ENCODE peak calls at places on chromosomes 3 and 15, in four cellular contexts. E is mammary epithelial cell, O is HepG2, S is fibroblast of lung. D is an unnamed sample. For H3K79me2, the result is how much of the 10 kb centered on the place peaks cover.

GRCh38 chr15:29451201-29451781 is 181.7 kb upstream of the NSMCE3 start:
- DNase-seq in E (no peak), O (peak), S (no peak), D (no peak)

GRCh38 chr3:45174234-45174633 is 28.1 kb upstream of the CDCP1 start:
- DNase-seq in E (no peak), O (no peak), S (no peak), D (no peak)

GRCh38 chr3:195151866-195152526 is 119.0 kb downstream of the XXYLT1 start:
- DNase-seq in E (peak), O (peak), S (peak), D (peak)

GRCh38 chr3:94036909-94037507 is 8.6 kb upstream of the STX19 start:
- DNase-seq in E (peak), O (peak), S (peak), D (peak)

GRCh38 chr3:13546667-13547171 is 2.2 kb upstream of the FBLN2 start:
- DNase-seq in E (no peak), O (no peak), S (peak), D (no peak)

GRCh38 chr3:128878556-128879124 is 780 bp upstream of the ACAD9 start:
- DNase-seq in E (peak), O (peak), S (peak), D (peak)

GRCh38 chr3:32113566-32113965 is 7.1 kb downstream of the GPD1L start:
- DNase-seq in E (no peak), O (no peak), S (no peak), D (no peak)

GRCh38 chr15:79049416-79049815 is 41.2 kb downstream of the RASGRF1 start:
- DNase-seq in E (no peak), O (no peak), S (no peak), D (no peak)

GRCh38 chr15:52652286-52652685 is 26.9 kb downstream of the ATOSA start:
- DNase-seq in E (no peak), O (no peak), S (no peak), D (no peak)
- H3K79me2 ChIP-seq in E (under half), O (under half), S (under half), D (under half)

DNA sequence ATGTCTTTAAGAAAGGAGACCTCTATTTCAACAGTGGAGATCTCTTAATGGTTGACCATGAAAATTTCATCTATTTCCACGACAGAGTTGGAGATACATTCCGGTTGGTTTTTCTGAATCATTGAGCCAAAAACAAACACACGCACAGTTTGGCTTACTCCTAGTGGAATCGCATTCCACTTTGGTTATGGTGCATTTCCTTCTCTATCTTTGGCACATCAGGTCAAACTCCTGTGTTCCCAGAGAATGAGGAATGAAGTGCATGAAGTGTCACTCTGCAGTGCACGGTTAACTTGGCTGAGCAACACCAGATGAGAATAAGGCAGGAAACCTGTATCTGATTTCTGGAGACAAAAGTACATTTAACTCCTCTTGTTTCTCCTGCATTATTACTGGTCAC is 38.5 kb downstream of the HDC start:
- DNase-seq in E (no peak), O (no peak), S (peak), D (no peak)
- H3K4me2 ChIP-seq in E (no peak), O (no peak), S (no peak), D (no peak)

GRCh38 chr3:139534992-139535879 is 4.3 kb downstream of the RBP1 start:
- DNase-seq in E (peak), O (peak), S (peak), D (peak)
- H3K27ac ChIP-seq in E (peak), O (no peak), S (no peak), D (no peak)

DNA sequence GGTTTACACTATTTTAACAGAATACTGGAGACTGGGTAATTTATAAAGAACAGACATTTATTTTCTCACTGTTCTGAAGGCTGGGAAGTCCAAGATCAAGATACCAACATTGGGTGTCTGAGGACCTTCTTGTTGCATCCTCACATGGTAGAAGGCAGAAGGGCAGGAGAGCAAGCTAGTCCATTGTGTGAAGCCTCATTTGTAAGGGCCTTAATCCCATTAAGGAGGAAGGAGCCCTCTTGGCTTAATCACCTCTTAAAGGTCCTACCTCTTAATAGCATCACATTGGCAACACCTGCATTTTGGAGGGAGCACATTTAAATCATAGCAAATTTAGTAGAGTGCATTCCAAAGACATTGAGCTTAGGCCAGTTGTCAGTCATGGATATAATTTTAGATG is 26.2 kb downstream of the UBE2Q2 start:
- DNase-seq in E (no peak), O (no peak), S (no peak), D (no peak)
- H3K79me2 ChIP-seq in E (under half), O (under half), S (under half), D (under half)

DNA sequence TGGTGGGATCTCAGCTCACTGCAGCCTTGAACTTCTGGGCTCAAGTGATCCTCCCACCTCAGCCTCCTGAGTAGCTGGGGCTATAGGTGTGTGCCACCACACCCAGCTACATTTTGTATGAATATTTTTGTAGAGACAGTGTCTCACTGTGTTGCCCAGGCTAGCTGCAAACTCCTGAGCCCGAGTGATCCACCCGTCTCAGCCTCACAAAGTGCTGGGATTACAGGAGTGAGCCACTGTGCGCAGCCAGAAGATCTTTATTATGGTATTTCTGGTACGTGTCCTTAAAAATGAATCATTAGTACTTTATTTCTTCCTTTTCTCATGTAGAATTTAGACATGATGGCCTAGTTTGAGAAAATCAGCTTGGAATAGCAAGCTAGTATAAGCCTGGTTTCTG is 153.3 kb downstream of the BCHE start:
- DNase-seq in E (no peak), O (no peak), S (no peak), D (no peak)
- H3K4me2 ChIP-seq in E (peak), O (no peak), S (peak), D (no peak)

DNA sequence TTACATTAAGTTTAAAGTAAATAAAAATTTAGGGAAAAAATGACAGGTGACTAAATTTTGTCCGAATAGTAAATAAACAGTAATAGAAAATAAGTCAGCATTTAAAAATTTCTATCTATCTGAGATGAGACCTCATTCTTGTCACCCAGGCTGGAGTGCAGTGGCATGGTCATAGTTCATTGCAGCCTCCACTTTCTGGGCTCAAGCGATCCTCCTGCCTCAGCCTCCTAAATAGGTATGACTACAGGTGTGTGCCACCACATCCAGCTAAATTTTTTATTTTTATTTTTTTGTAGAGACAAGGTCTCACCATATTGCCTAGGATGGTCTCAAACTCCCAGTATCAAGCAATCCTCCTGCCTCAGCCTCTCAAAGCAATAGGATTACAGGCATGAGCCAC is 7.8 kb downstream of the KPNA4 start:
- DNase-seq in E (no peak), O (no peak), S (no peak), D (no peak)
- H3K27ac ChIP-seq in E (no peak), O (no peak), S (no peak), D (no peak)

GRCh38 chr15:94235041-94235440 is 3.7 kb downstream of the MCTP2 start:
- DNase-seq in E (no peak), O (no peak), S (no peak), D (no peak)

GRCh38 chr15:94235681-94236080 is 4.3 kb downstream of the MCTP2 start:
- DNase-seq in E (no peak), O (no peak), S (no peak), D (no peak)

GRCh38 chr15:94238539-94239118 is 7.3 kb downstream of the MCTP2 start:
- DNase-seq in E (no peak), O (no peak), S (no peak), D (no peak)

GRCh38 chr15:94237903-94238302 is 6.5 kb downstream of the MCTP2 start:
- DNase-seq in E (no peak), O (no peak), S (no peak), D (no peak)

DNA sequence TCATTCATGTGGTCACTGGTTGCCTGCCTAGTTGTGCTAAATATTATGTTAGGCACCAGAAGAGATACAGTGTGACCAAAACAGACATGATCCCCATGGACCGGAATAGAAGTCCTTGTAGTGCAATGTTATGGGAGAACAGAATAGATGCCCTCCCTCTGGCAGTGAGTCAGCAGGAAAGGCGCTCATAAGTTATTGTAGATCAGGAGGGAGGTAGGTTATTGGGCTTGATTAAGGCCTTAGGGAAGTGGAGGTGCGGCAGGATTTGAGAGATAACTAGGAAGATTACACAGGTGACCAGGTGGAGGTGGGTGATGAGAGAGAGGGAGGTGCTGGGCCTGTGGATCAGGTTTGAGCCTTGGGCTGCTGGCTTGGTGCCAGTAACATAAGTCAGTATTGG is 5.3 kb downstream of the MCTP2 start:
- DNase-seq in E (no peak), O (no peak), S (no peak), D (no peak)
- H3K79me2 ChIP-seq in E (half or more), O (under half), S (under half), D (under half)

GRCh38 chr3:67015702-67016500 is 17.8 kb downstream of the KBTBD8 start:
- DNase-seq in E (no peak), O (no peak), S (no peak), D (no peak)

GRCh38 chr3:67018105-67018788 is 20.1 kb downstream of the KBTBD8 start:
- DNase-seq in E (peak), O (no peak), S (no peak), D (no peak)

GRCh38 chr3:67018789-67019525 is 20.9 kb downstream of the KBTBD8 start:
- DNase-seq in E (peak), O (no peak), S (no peak), D (no peak)

GRCh38 chr3:67017211-67017610 is 19.1 kb downstream of the KBTBD8 start:
- DNase-seq in E (peak), O (peak), S (no peak), D (no peak)

GRCh38 chr3:67016522-67017080 is 18.5 kb downstream of the KBTBD8 start:
- DNase-seq in E (no peak), O (no peak), S (no peak), D (no peak)
- H3K4me2 ChIP-seq in E (no peak), O (no peak), S (no peak), D (no peak)

GRCh38 chr15:49674370-49674769 is 53.5 kb downstream of the DTWD1 start:
- DNase-seq in E (no peak), O (no peak), S (peak), D (no peak)

GRCh38 chr15:49673861-49674260 is 53.0 kb downstream of the DTWD1 start:
- DNase-seq in E (no peak), O (no peak), S (no peak), D (no peak)

GRCh38 chr15:49678655-49679054 is 57.8 kb downstream of the DTWD1 start:
- DNase-seq in E (no peak), O (no peak), S (no peak), D (no peak)

GRCh38 chr15:49669288-49669687 is 48.4 kb downstream of the DTWD1 start:
- DNase-seq in E (no peak), O (no peak), S (no peak), D (no peak)

GRCh38 chr15:49675051-49675450 is 54.2 kb downstream of the DTWD1 start:
- DNase-seq in E (peak), O (peak), S (peak), D (peak)
- H3K27ac ChIP-seq in E (peak), O (no peak), S (no peak), D (no peak)